ENCODE peak calls at places on chromosomes 11 and 22, in ten cellular contexts. V, R, Q, E, C, Y, A, F, O and P are unnamed samples.

GRCh38 chr22:29733362-29734322 is 13.8 kb downstream of the CABP7 start:
- DNase-seq in F (no peak), O (no peak), V (no peak), Q (no peak), Y (no peak), R (no peak), E (no peak), A (no peak), C (no peak), P (peak)

GRCh38 chr22:38734203-38735100 is 21.3 kb downstream of the SUN2 start:
- DNase-seq in C (no peak), R (no peak), V (no peak), E (no peak), Q (peak), O (no peak), Y (no peak), F (no peak), A (no peak), P (no peak)

GRCh38 chr11:27456140-27456801 is 16.3 kb downstream of the LGR4 start:
- DNase-seq in O (no peak), Q (no peak), C (no peak), F (peak), V (peak), A (no peak), R (no peak), Y (no peak), E (no peak), P (no peak)

GRCh38 chr11:134482865-134483264 is 70.8 kb upstream of the B3GAT1 start:
- DNase-seq in Q (no peak), C (no peak), E (no peak), O (no peak), Y (no peak), V (no peak), R (no peak), A (no peak), F (no peak), P (no peak)

GRCh38 chr11:64686466-64687175 is 36.4 kb downstream of the NRXN2 start:
- DNase-seq in Y (no peak), Q (no peak), F (no peak), C (no peak), A (no peak), E (no peak), R (no peak), O (no peak), V (peak), P (no peak)

GRCh38 chr11:69870772-69871171 is 51.6 kb upstream of the FGF3 start:
- DNase-seq in C (no peak), Y (no peak), A (no peak), F (no peak), R (no peak), E (no peak), Q (no peak), V (no peak), O (no peak), P (no peak)

GRCh38 chr11:102239906-102240305 is 77.4 kb upstream of the BIRC3 start:
- DNase-seq in R (no peak), O (no peak), Y (no peak), E (no peak), C (no peak), A (no peak), Q (no peak), F (no peak), V (no peak), P (no peak)

GRCh38 chr22:19750666-19751490 is 9.7 kb upstream of the TBX1 start:
- DNase-seq in V (peak), F (no peak), Q (no peak), A (no peak), O (no peak), Y (no peak), R (no peak), E (no peak), C (peak), P (no peak)

GRCh38 chr22:10727393-10727792 is 4800.6 kb upstream of the OR11H1 start:
- DNase-seq in V (no peak), O (no peak), A (no peak), Q (no peak), F (no peak), C (no peak), E (no peak), R (no peak), Y (no peak), P (no peak)

GRCh38 chr11:47858169-47858543 is 10.0 kb upstream of the NUP160 start:
- DNase-seq in R (no peak), O (no peak), A (no peak), V (peak), C (peak), Q (no peak), Y (no peak), F (peak), E (peak), P (no peak)

GRCh38 chr11:68897441-68897840 is 6.2 kb downstream of the MRPL21 start:
- DNase-seq in C (no peak), O (no peak), Y (no peak), R (no peak), Q (no peak), V (no peak), E (no peak), F (no peak), A (no peak), P (no peak)

GRCh38 chr11:11992257-11992690 is 16.2 kb downstream of the DKK3 start:
- DNase-seq in V (no peak), Q (no peak), R (no peak), C (no peak), A (no peak), Y (no peak), O (no peak), E (no peak), F (peak), P (no peak)

GRCh38 chr22:50074551-50075042 is 10.6 kb downstream of the MLC1 start:
- DNase-seq in Q (no peak), V (no peak), E (no peak), Y (peak), R (no peak), O (no peak), C (no peak), F (no peak), A (no peak), P (no peak)

GRCh38 chr11:72091292-72091691 is 10.6 kb downstream of the LRRC51 start:
- DNase-seq in C (peak), A (peak), R (peak), O (peak), V (peak), F (peak), E (peak), Q (peak), Y (peak), P (peak)

GRCh38 chr11:66743271-66743968 is 14.4 kb upstream of the SPTBN2 start:
- DNase-seq in R (no peak), A (no peak), Q (no peak), E (peak), O (no peak), Y (no peak), F (no peak), V (no peak), C (no peak), P (no peak)

GRCh38 chr11:126332221-126332711 is 23.2 kb upstream of the ST3GAL4 start:
- DNase-seq in Y (peak), Q (no peak), R (no peak), V (peak), A (no peak), F (peak), C (peak), O (no peak), E (no peak), P (no peak)

GRCh38 chr22:25966448-25966913 is 202.8 kb upstream of the SEZ6L start:
- DNase-seq in E (no peak), F (no peak), O (no peak), A (no peak), C (no peak), V (no peak), Y (no peak), Q (no peak), R (no peak), P (no peak)

GRCh38 chr11:112874959-112875358 is 86.3 kb upstream of the NCAM1 start:
- DNase-seq in F (no peak), Y (no peak), E (no peak), V (no peak), C (no peak), Q (no peak), R (no peak), A (no peak), O (no peak), P (no peak)

GRCh38 chr22:38770257-38770949 is 14.6 kb upstream of the SUN2 start:
- DNase-seq in O (no peak), Q (no peak), F (no peak), E (no peak), V (no peak), A (no peak), R (no peak), Y (no peak), C (no peak), P (no peak)